ENCODE peak calls at places on chromosomes 7 and 10, in nine cellular contexts. M is non-pigmented ciliary epithelial cell; N is naive B cell; K is fibroblast of mammary gland; H is stimulated activated naive CD8-positive, alpha-beta T cell treated with anti-CD3 and anti-CD28 coated beads, Interleukin-15, Interleukin-2, amounts not matched to agents 100 U/mL and 50 U/mL, for 24 hours; R is stimulated activated CD4-positive, alpha-beta T cell treated with anti-CD3 and anti-CD28 coated beads, Interleukin-2, amount 100 ng/mL, for 48 hours; V is HEK293T; S is lower leg skin; B is fibroblast of gingiva. I is an unnamed sample.

GRCh38 chr10:3987142-3987974 is 202.3 kb upstream of the KLF6 start:
- DNase-seq in M (no peak), N (no peak), K (peak; percentile 52), H (no peak), R (no peak), V (no peak), S (no peak), B (peak; percentile 14), I (no peak)

GRCh38 chr10:119444866-119445265 is 97.7 kb downstream of the RGS10 start:
- DNase-seq in M (no peak), N (no peak), K (no peak), H (no peak), R (no peak), V (no peak), S (no peak), B (no peak), I (no peak)

GRCh38 chr7:26103541-26104070 is 48.4 kb upstream of the NFE2L3 start:
- DNase-seq in M (no peak), N (no peak), K (no peak), H (no peak), R (no peak), V (no peak), S (no peak), B (no peak), I (no peak)

GRCh38 chr7:10684606-10685005 is 289.1 kb upstream of the PHF14 start:
- DNase-seq in M (no peak), N (no peak), K (no peak), H (no peak), R (no peak), V (no peak), S (no peak), B (no peak), I (no peak)

GRCh38 chr10:77909021-77909754 is 17.4 kb downstream of the DLG5 start:
- DNase-seq in M (no peak), N (no peak), K (no peak), H (no peak), R (no peak), V (no peak), S (no peak), B (no peak), I (no peak)

GRCh38 chr10:17109475-17110207 is 20.0 kb downstream of the CUBN start:
- DNase-seq in M (no peak), N (no peak), K (peak; percentile 93), H (no peak), R (no peak), V (no peak), S (no peak), B (peak; percentile 86), I (no peak)

GRCh38 chr10:62681211-62681940 is 123.1 kb upstream of the ADO start:
- DNase-seq in M (no peak), N (peak; percentile 39), K (peak; percentile 18), H (peak; percentile 85), R (peak; percentile 68), V (peak; percentile 13), S (no peak), B (no peak), I (no peak)

GRCh38 chr10:120979435-120980315 is 128.5 kb downstream of the WDR11 start:
- DNase-seq in M (no peak), N (no peak), K (no peak), H (peak; percentile 12), R (no peak), V (peak; percentile 82), S (no peak), B (no peak), I (peak; percentile 87)

GRCh38 chr7:953547-954327 is 743 bp downstream of the ADAP1 start:
- DNase-seq in M (no peak), N (peak; percentile 28), K (no peak), H (peak; percentile 49), R (no peak), V (no peak), S (no peak), B (peak; percentile 14), I (no peak)

GRCh38 chr7:24751484-24751883 is 5.8 kb downstream of the GSDME start:
- DNase-seq in M (no peak), N (no peak), K (no peak), H (no peak), R (no peak), V (no peak), S (no peak), B (no peak), I (no peak)

GRCh38 chr7:8261711-8262695 is at the start of gene ICA1:
- DNase-seq in M (no peak), N (peak; percentile 1), K (peak; percentile 13), H (peak; percentile 40), R (peak; percentile 7), V (peak; percentile 77), S (peak; percentile 24), B (peak; percentile 7), I (peak; percentile 83)

GRCh38 chr7:150964593-150965111 is 13.5 kb downstream of the KCNH2 start:
- DNase-seq in M (no peak), N (no peak), K (no peak), H (no peak), R (no peak), V (peak; percentile 83), S (no peak), B (no peak), I (no peak)

GRCh38 chr10:116461680-116462079 is 34.0 kb downstream of the PNLIPRP3 start:
- DNase-seq in M (no peak), N (no peak), K (no peak), H (no peak), R (no peak), V (no peak), S (no peak), B (no peak), I (no peak)

GRCh38 chr7:111071556-111071955 is 19.4 kb upstream of the LRRN3 start:
- DNase-seq in M (no peak), N (no peak), K (no peak), H (no peak), R (no peak), V (no peak), S (no peak), B (no peak), I (no peak)

GRCh38 chr7:130901209-130901783 is 167.3 kb upstream of the KLF14 start:
- DNase-seq in M (peak; percentile 92), N (no peak), K (peak; percentile 98), H (no peak), R (no peak), V (no peak), S (no peak), B (peak; percentile 91), I (no peak)

GRCh38 chr7:20114463-20114862 is 102.7 kb downstream of the MACC1 start:
- DNase-seq in M (no peak), N (peak; percentile 74), K (peak; percentile 12), H (peak; percentile 5), R (no peak), V (no peak), S (no peak), B (peak; percentile 23), I (no peak)

GRCh38 chr7:99752354-99752753 is 17.4 kb upstream of the CYP3A7 start:
- DNase-seq in M (no peak), N (no peak), K (peak; percentile 43), H (no peak), R (no peak), V (no peak), S (no peak), B (no peak), I (no peak)

GRCh38 chr10:114930320-114930719 is 7.7 kb upstream of the TRUB1 start:
- DNase-seq in M (no peak), N (no peak), K (no peak), H (no peak), R (no peak), V (no peak), S (no peak), B (no peak), I (no peak)

GRCh38 chr7:150974468-150975391 is 3.4 kb downstream of the KCNH2 start:
- DNase-seq in M (no peak), N (peak; percentile 60), K (no peak), H (peak; percentile 71), R (peak; percentile 62), V (peak; percentile 75), S (no peak), B (no peak), I (peak; percentile 88)

GRCh38 chr7:105213619-105214018 is 175.1 kb downstream of the SRPK2 start:
- DNase-seq in M (no peak), N (no peak), K (no peak), H (no peak), R (no peak), V (no peak), S (no peak), B (no peak), I (no peak)

GRCh38 chr7:134795231-134795630 is 15.8 kb downstream of the CALD1 start:
- DNase-seq in M (no peak), N (no peak), K (no peak), H (no peak), R (no peak), V (no peak), S (no peak), B (no peak), I (no peak)

GRCh38 chr10:78851652-78852051 is 217.1 kb upstream of the ZMIZ1 start:
- DNase-seq in M (no peak), N (no peak), K (peak; percentile 7), H (no peak), R (no peak), V (no peak), S (peak; percentile 46), B (peak; percentile 36), I (no peak)

GRCh38 chr10:93379366-93380042 is 102.6 kb downstream of the MYOF start:
- DNase-seq in M (peak; percentile 67), N (no peak), K (peak; percentile 82), H (peak; percentile 43), R (peak; percentile 35), V (no peak), S (no peak), B (peak; percentile 34), I (no peak)